ENCODE peak calls at places on chromosome 12, in ten cellular contexts. One of them, this sample, is unnamed.

GRCh38 chr12:2944401-2945047 is 14.7 kb upstream of the TEAD4 start:
- DNase-seq in tibial artery: no peak
- DNase-seq in AG04449: no peak
- DNase-seq in mesothelial cell of epicardium: no peak
- DNase-seq in GM12865: peak
- DNase-seq in ovary: peak
- DNase-seq in Calu3: peak
- DNase-seq in AG09319: no peak
- DNase-seq in astrocyte of the spinal cord: peak
- DNase-seq in brain microvascular endothelial cell: no peak
- DNase-seq in this sample: peak

GRCh38 chr12:89247962-89248361 is 104.3 kb downstream of the DUSP6 start:
- DNase-seq in ovary: no peak
- DNase-seq in tibial artery: no peak
- DNase-seq in GM12865: no peak
- DNase-seq in mesothelial cell of epicardium: no peak
- DNase-seq in AG04449: no peak
- DNase-seq in astrocyte of the spinal cord: no peak
- DNase-seq in Calu3: no peak
- DNase-seq in AG09319: no peak
- DNase-seq in brain microvascular endothelial cell: no peak
- DNase-seq in this sample: no peak

GRCh38 chr12:38892090-38892786 is 13.2 kb downstream of the CPNE8 start:
- DNase-seq in Calu3: peak
- DNase-seq in mesothelial cell of epicardium: no peak
- DNase-seq in GM12865: peak
- DNase-seq in AG09319: no peak
- DNase-seq in tibial artery: no peak
- DNase-seq in brain microvascular endothelial cell: no peak
- DNase-seq in AG04449: no peak
- DNase-seq in astrocyte of the spinal cord: no peak
- DNase-seq in ovary: no peak
- DNase-seq in this sample: no peak

GRCh38 chr12:107405436-107405835 is 280.2 kb upstream of the PWP1 start:
- DNase-seq in AG09319: no peak
- DNase-seq in brain microvascular endothelial cell: no peak
- DNase-seq in Calu3: no peak
- DNase-seq in AG04449: no peak
- DNase-seq in astrocyte of the spinal cord: no peak
- DNase-seq in GM12865: no peak
- DNase-seq in tibial artery: no peak
- DNase-seq in mesothelial cell of epicardium: no peak
- DNase-seq in ovary: no peak
- DNase-seq in this sample: no peak

GRCh38 chr12:5511644-5512584 is 80.0 kb downstream of the NTF3 start:
- DNase-seq in Calu3: no peak
- DNase-seq in ovary: peak
- DNase-seq in tibial artery: no peak
- DNase-seq in astrocyte of the spinal cord: peak
- DNase-seq in mesothelial cell of epicardium: no peak
- DNase-seq in AG04449: no peak
- DNase-seq in GM12865: peak
- DNase-seq in brain microvascular endothelial cell: no peak
- DNase-seq in AG09319: peak
- DNase-seq in this sample: peak

GRCh38 chr12:7093892-7094291 is 1.6 kb upstream of the C1R start:
- DNase-seq in ovary: peak
- DNase-seq in astrocyte of the spinal cord: no peak
- DNase-seq in brain microvascular endothelial cell: no peak
- DNase-seq in GM12865: no peak
- DNase-seq in mesothelial cell of epicardium: no peak
- DNase-seq in tibial artery: no peak
- DNase-seq in Calu3: no peak
- DNase-seq in AG04449: no peak
- DNase-seq in AG09319: no peak
- DNase-seq in this sample: no peak

GRCh38 chr12:26251600-26251999 is 56.2 kb downstream of the SSPN start:
- DNase-seq in AG09319: no peak
- DNase-seq in ovary: peak
- DNase-seq in mesothelial cell of epicardium: no peak
- DNase-seq in AG04449: no peak
- DNase-seq in GM12865: no peak
- DNase-seq in Calu3: no peak
- DNase-seq in tibial artery: peak
- DNase-seq in brain microvascular endothelial cell: no peak
- DNase-seq in astrocyte of the spinal cord: no peak
- DNase-seq in this sample: no peak

GRCh38 chr12:42962384-42962783 is 372.8 kb upstream of the PRICKLE1 start:
- DNase-seq in AG04449: no peak
- DNase-seq in ovary: no peak
- DNase-seq in brain microvascular endothelial cell: no peak
- DNase-seq in mesothelial cell of epicardium: no peak
- DNase-seq in tibial artery: no peak
- DNase-seq in GM12865: no peak
- DNase-seq in Calu3: no peak
- DNase-seq in AG09319: no peak
- DNase-seq in astrocyte of the spinal cord: no peak
- DNase-seq in this sample: no peak

GRCh38 chr12:95520825-95521224 is 30.5 kb downstream of the USP44 start:
- DNase-seq in brain microvascular endothelial cell: no peak
- DNase-seq in ovary: no peak
- DNase-seq in mesothelial cell of epicardium: no peak
- DNase-seq in AG04449: no peak
- DNase-seq in astrocyte of the spinal cord: no peak
- DNase-seq in GM12865: no peak
- DNase-seq in AG09319: no peak
- DNase-seq in Calu3: no peak
- DNase-seq in tibial artery: no peak
- DNase-seq in this sample: no peak

GRCh38 chr12:68451261-68452091 is 119.3 kb upstream of the MDM1 start:
- DNase-seq in AG09319: peak
- DNase-seq in GM12865: peak
- DNase-seq in mesothelial cell of epicardium: no peak
- DNase-seq in AG04449: peak
- DNase-seq in tibial artery: no peak
- DNase-seq in brain microvascular endothelial cell: peak
- DNase-seq in Calu3: no peak
- DNase-seq in astrocyte of the spinal cord: peak
- DNase-seq in ovary: peak
- DNase-seq in this sample: peak

GRCh38 chr12:97267803-97268202 is 194.8 kb upstream of the RMST start:
- DNase-seq in tibial artery: no peak
- DNase-seq in ovary: no peak
- DNase-seq in astrocyte of the spinal cord: no peak
- DNase-seq in AG04449: no peak
- DNase-seq in AG09319: no peak
- DNase-seq in brain microvascular endothelial cell: no peak
- DNase-seq in GM12865: no peak
- DNase-seq in mesothelial cell of epicardium: no peak
- DNase-seq in Calu3: no peak
- DNase-seq in this sample: no peak

GRCh38 chr12:23282701-23283100 is 657.7 kb downstream of the ETNK1 start:
- DNase-seq in ovary: no peak
- DNase-seq in tibial artery: no peak
- DNase-seq in brain microvascular endothelial cell: no peak
- DNase-seq in Calu3: no peak
- DNase-seq in GM12865: no peak
- DNase-seq in AG09319: no peak
- DNase-seq in AG04449: no peak
- DNase-seq in mesothelial cell of epicardium: no peak
- DNase-seq in astrocyte of the spinal cord: no peak
- DNase-seq in this sample: no peak

GRCh38 chr12:47903151-47903611 is 1.6 kb downstream of the VDR start:
- DNase-seq in Calu3: no peak
- DNase-seq in ovary: no peak
- DNase-seq in AG04449: peak
- DNase-seq in tibial artery: peak
- DNase-seq in AG09319: peak
- DNase-seq in astrocyte of the spinal cord: peak
- DNase-seq in GM12865: peak
- DNase-seq in brain microvascular endothelial cell: peak
- DNase-seq in mesothelial cell of epicardium: no peak
- DNase-seq in this sample: peak

GRCh38 chr12:32603858-32604257 is 75.2 kb upstream of the DNM1L start:
- DNase-seq in AG09319: peak
- DNase-seq in Calu3: no peak
- DNase-seq in brain microvascular endothelial cell: peak
- DNase-seq in AG04449: no peak
- DNase-seq in ovary: no peak
- DNase-seq in mesothelial cell of epicardium: no peak
- DNase-seq in GM12865: peak
- DNase-seq in tibial artery: no peak
- DNase-seq in astrocyte of the spinal cord: peak
- DNase-seq in this sample: peak

GRCh38 chr12:1594295-1595025 is at the start of gene FBXL14:
- DNase-seq in tibial artery: peak
- DNase-seq in AG09319: no peak
- DNase-seq in AG04449: no peak
- DNase-seq in mesothelial cell of epicardium: peak
- DNase-seq in GM12865: peak
- DNase-seq in brain microvascular endothelial cell: peak
- DNase-seq in Calu3: peak
- DNase-seq in astrocyte of the spinal cord: peak
- DNase-seq in ovary: peak
- DNase-seq in this sample: peak
- TF ChIP-seq CTCF in tibial artery: peak
- TF ChIP-seq CTCF in AG09319: no peak
- TF ChIP-seq CTCF in AG04449: no peak
- TF ChIP-seq CTCF in mesothelial cell of epicardium: no peak
- TF ChIP-seq CTCF in GM12865: no peak
- TF ChIP-seq CTCF in brain microvascular endothelial cell: no peak
- TF ChIP-seq CTCF in Calu3: no peak
- TF ChIP-seq CTCF in astrocyte of the spinal cord: no peak
- TF ChIP-seq CTCF in ovary: no peak
- TF ChIP-seq CTCF in this sample: no peak

DNA sequence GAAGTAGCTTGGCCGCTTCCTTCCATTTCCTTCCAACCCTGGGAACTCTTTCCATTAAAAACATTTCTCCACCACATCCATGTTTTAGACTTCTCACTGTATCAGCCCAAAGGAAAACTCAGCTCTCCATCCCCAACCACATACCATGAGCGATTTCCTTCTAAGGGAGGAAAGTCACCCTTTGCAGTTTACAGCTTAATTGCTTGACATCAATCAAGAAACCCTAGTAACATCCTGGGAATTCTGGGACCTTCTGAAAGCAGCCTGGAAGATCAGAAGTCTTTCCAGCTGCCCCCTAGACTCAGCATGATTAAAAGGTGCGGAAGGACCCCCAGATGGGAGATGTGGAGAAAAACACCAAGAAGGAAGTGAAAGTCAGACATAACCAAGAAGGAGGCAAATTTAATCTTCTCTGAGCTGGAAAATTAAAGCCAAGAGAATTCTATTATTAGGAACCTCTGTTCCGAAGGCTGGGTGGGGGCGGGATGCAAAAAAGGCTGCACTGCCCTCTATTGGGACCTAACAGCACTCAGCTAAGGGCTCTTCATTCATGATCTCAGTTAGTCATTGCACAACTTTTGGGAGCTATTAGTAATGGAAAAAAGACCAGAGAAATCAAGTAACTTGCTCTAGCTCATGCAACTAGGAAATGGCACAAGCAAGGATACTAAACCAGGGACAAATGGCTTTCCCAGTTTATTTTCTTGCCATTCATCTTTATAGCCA is 73.2 kb upstream of the PLXNC1 start:
- DNase-seq in Calu3: no peak
- DNase-seq in AG09319: peak
- DNase-seq in mesothelial cell of epicardium: no peak
- DNase-seq in ovary: peak
- DNase-seq in AG04449: peak
- DNase-seq in tibial artery: peak
- DNase-seq in astrocyte of the spinal cord: peak
- DNase-seq in GM12865: peak
- DNase-seq in brain microvascular endothelial cell: peak
- DNase-seq in this sample: peak
- TF ChIP-seq CTCF in Calu3: no peak
- TF ChIP-seq CTCF in AG09319: peak
- TF ChIP-seq CTCF in mesothelial cell of epicardium: no peak
- TF ChIP-seq CTCF in ovary: peak
- TF ChIP-seq CTCF in AG04449: peak
- TF ChIP-seq CTCF in tibial artery: peak
- TF ChIP-seq CTCF in astrocyte of the spinal cord: peak
- TF ChIP-seq CTCF in GM12865: peak
- TF ChIP-seq CTCF in brain microvascular endothelial cell: peak
- TF ChIP-seq CTCF in this sample: peak

DNA sequence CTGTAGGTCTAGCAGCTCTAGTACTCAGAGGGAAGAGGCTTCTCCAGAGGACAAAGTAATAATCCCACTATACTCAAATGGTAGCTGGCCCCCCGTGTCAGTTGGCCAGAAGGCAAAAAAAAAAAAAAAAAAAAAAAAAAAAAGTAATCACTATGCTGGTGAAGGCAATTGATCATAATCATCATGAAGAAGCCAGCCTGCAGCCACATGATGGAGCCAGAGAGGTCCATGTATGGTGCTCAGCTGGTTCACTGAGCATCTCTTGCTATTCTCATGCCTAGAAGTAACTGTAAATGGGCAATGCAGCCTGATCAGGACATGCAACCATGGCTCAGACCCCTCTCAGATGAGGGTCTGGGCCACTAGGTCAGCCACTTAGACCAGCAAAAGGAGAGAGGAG is 378.8 kb downstream of the MED13L start:
- DNase-seq in mesothelial cell of epicardium: no peak
- DNase-seq in brain microvascular endothelial cell: peak
- DNase-seq in GM12865: peak
- DNase-seq in AG04449: no peak
- DNase-seq in AG09319: no peak
- DNase-seq in Calu3: no peak
- DNase-seq in ovary: no peak
- DNase-seq in astrocyte of the spinal cord: no peak
- DNase-seq in tibial artery: no peak
- DNase-seq in this sample: peak
- TF ChIP-seq CTCF in mesothelial cell of epicardium: no peak
- TF ChIP-seq CTCF in brain microvascular endothelial cell: peak
- TF ChIP-seq CTCF in GM12865: no peak
- TF ChIP-seq CTCF in AG04449: no peak
- TF ChIP-seq CTCF in AG09319: no peak
- TF ChIP-seq CTCF in Calu3: no peak
- TF ChIP-seq CTCF in ovary: no peak
- TF ChIP-seq CTCF in astrocyte of the spinal cord: peak
- TF ChIP-seq CTCF in tibial artery: no peak
- TF ChIP-seq CTCF in this sample: no peak

DNA sequence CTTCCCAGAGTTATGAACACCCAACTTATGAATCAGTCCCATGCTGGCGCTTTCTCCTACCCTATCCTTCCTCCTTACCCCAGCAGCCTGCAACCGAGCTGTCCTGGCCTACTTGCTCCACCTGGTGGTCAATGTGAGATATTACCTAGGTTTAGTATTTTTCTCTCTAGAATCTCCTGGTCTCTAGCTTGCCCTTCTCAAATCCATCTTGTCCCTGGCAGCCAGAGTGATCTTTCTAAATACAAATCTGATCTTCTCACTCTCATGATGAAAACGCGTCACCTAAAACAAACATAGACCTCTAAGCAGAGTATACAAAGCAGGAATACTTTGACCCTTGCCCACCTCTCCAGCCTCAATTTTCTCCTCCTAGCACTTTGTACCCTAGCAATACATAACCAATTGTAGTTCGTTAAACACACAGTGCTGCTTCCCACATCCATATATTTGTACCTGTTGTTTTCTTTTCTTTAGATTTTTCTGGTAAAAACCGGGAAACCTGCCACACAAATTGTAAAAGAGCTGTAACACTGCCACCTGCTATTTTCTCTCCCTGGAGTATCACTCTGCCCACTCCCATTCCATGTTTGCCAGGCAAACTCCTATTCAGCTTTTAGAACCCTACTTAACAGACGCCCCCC is 20.0 kb upstream of the TCP11L2 start:
- DNase-seq in GM12865: peak
- DNase-seq in AG04449: no peak
- DNase-seq in astrocyte of the spinal cord: peak
- DNase-seq in brain microvascular endothelial cell: peak
- DNase-seq in Calu3: peak
- DNase-seq in mesothelial cell of epicardium: no peak
- DNase-seq in tibial artery: no peak
- DNase-seq in ovary: peak
- DNase-seq in AG09319: no peak
- DNase-seq in this sample: peak
- TF ChIP-seq CTCF in GM12865: peak
- TF ChIP-seq CTCF in AG04449: peak
- TF ChIP-seq CTCF in astrocyte of the spinal cord: peak
- TF ChIP-seq CTCF in brain microvascular endothelial cell: peak
- TF ChIP-seq CTCF in Calu3: peak
- TF ChIP-seq CTCF in mesothelial cell of epicardium: peak
- TF ChIP-seq CTCF in tibial artery: peak
- TF ChIP-seq CTCF in ovary: peak
- TF ChIP-seq CTCF in AG09319: peak
- TF ChIP-seq CTCF in this sample: peak